ENCODE peak calls at places on chromosomes 4 and X, in four cellular contexts. J, Q, D and F are unnamed samples.

GRCh38 chrX:42818151-42818921 is 40.4 kb upstream of the PPP1R2C start:
- DNase-seq in J (no peak), Q (no peak), D (no peak), F (no peak)

GRCh38 chr4:145567471-145567870 is 51.7 kb upstream of the MMAA start:
- DNase-seq in J (no peak), Q (no peak), D (no peak), F (no peak)

GRCh38 chr4:189302719-189303118 is 638.0 kb upstream of the FRG1 start:
- DNase-seq in Q (no peak), J (no peak), D (no peak), F (no peak)

GRCh38 chr4:72604324-72604723 is 35.3 kb upstream of the ADAMTS3 start:
- DNase-seq in D (peak), Q (no peak), J (no peak), F (no peak)

GRCh38 chrX:107825698-107826285 is at the start of gene MID2:
- DNase-seq in J (peak), D (peak), Q (peak), F (peak)

GRCh38 chr4:81164623-81165416 is 50.2 kb downstream of the PRKG2 start:
- DNase-seq in Q (peak), J (peak), D (peak), F (no peak)

GRCh38 chr4:113908829-113909228 is 70.6 kb downstream of the ARSJ start:
- DNase-seq in Q (no peak), D (peak), J (no peak), F (no peak)

GRCh38 chrX:101078716-101079115 is at the start of gene TMEM35A:
- DNase-seq in Q (peak), J (no peak), D (peak), F (peak)

GRCh38 chrX:121322159-121322558 is 274.7 kb downstream of the GLUD2 start:
- DNase-seq in J (no peak), D (peak), Q (no peak), F (no peak)

GRCh38 chr4:158314756-158315487 is 104.6 kb downstream of the TMEM144 start:
- DNase-seq in J (no peak), Q (no peak), D (peak), F (no peak)

GRCh38 chr4:52752921-52753320 is 1.7 kb upstream of the ERVMER34-1 start:
- DNase-seq in Q (no peak), J (no peak), D (no peak), F (no peak)

GRCh38 chr4:588351-588849 is 12.3 kb upstream of the TMEM271 start:
- DNase-seq in Q (no peak), D (no peak), J (no peak), F (no peak)

GRCh38 chr4:587671-588350 is 11.7 kb upstream of the TMEM271 start:
- DNase-seq in D (no peak), Q (no peak), J (no peak), F (no peak)

GRCh38 chr4:589219-589963 is 13.3 kb upstream of the TMEM271 start:
- DNase-seq in D (no peak), J (no peak), Q (no peak), F (no peak)

GRCh38 chr4:592825-593520 is 16.9 kb upstream of the TMEM271 start:
- DNase-seq in Q (no peak), D (no peak), J (no peak), F (no peak)

DNA sequence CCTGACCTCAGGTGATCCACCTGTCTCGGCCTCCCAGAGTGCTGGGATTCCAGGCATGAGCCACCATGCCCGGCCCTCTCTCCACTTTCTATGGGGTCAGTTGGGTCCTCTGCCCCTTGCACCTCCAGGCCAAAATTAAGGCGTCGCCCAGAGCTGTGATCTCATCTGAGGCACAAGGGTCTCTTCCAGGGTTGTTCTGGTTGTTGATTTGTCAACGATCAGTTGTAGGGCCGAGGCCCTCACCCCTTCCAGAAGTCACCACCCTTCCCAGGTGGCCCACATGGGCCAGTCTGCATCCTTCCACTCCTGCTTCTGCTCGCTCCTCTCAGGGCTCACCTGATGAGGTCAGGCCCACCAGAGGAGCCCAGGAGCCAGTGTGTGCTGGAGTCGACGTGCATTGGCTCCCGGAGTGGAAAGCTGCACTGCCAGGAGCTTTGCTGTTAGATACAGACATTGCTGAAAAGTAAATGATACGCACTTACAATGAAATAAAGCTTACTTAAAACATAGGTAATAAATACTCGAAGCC is 14.3 kb upstream of the TMEM271 start:
- DNase-seq in Q (no peak), D (no peak), J (no peak), F (no peak)
- H2AFZ ChIP-seq in Q (no peak), D (no peak), J (no peak), F (no peak)

GRCh38 chr4:187128226-187128625 is 404.6 kb upstream of the FAT1 start:
- DNase-seq in J (no peak), Q (no peak), D (peak), F (no peak)
- TF ChIP-seq EZH2phosphoT487 in J (no peak), Q (no peak), D (no peak), F (no peak)

GRCh38 chrX:10078266-10078665 is 78.5 kb upstream of the CLCN4 start:
- DNase-seq in D (no peak), J (no peak), Q (no peak), F (no peak)

GRCh38 chrX:10079155-10079711 is 77.5 kb upstream of the CLCN4 start:
- DNase-seq in D (no peak), J (no peak), Q (no peak), F (no peak)

GRCh38 chrX:10074241-10074941 is 82.4 kb upstream of the CLCN4 start:
- DNase-seq in J (no peak), Q (no peak), D (no peak), F (no peak)

GRCh38 chrX:10076765-10077164 is 80.0 kb upstream of the CLCN4 start:
- DNase-seq in Q (no peak), D (no peak), J (no peak), F (no peak)

GRCh38 chrX:10077425-10078188 is 79.2 kb upstream of the CLCN4 start:
- DNase-seq in Q (no peak), D (peak), J (no peak), F (no peak)
- H2AFZ ChIP-seq in Q (no peak), D (no peak), J (no peak), F (no peak)

GRCh38 chr4:13918110-13918509 is 290.6 kb upstream of the BOD1L1 start:
- DNase-seq in D (peak), J (no peak), Q (peak), F (no peak)
- TF ChIP-seq EZH2phosphoT487 in D (no peak), J (no peak), Q (no peak), F (no peak)

GRCh38 chrX:154890990-154891639 is 5.0 kb downstream of the F8A1 start:
- DNase-seq in D (no peak), J (no peak), Q (no peak), F (no peak)
- H2AFZ ChIP-seq in D (no peak), J (no peak), Q (no peak), F (no peak)

GRCh38 chrX:126819429-126819828 is at the start of gene PRR32:
- DNase-seq in J (no peak), D (no peak), Q (no peak), F (no peak)

GRCh38 chrX:126815816-126816215 is 3.7 kb upstream of the PRR32 start:
- DNase-seq in J (no peak), D (no peak), Q (no peak), F (no peak)

GRCh38 chrX:126824596-126824995 is 5.1 kb downstream of the PRR32 start:
- DNase-seq in D (no peak), Q (no peak), J (no peak), F (no peak)

GRCh38 chrX:126820700-126821420 is 1.3 kb downstream of the PRR32 start:
- DNase-seq in Q (no peak), J (no peak), D (no peak), F (no peak)
- TF ChIP-seq EZH2phosphoT487 in Q (no peak), J (no peak), D (no peak), F (no peak)